ENCODE peak calls at places on chromosomes 3 and 15, in nine cellular contexts. U is heart right ventricle; J is CD8-positive, alpha-beta T cell; R is stomach; M is psoas muscle; L is tibial artery; Q is left ventricle myocardium inferior; K is breast epithelium; T is Panc1. D is an unnamed sample.

GRCh38 chr3:101484805-101485620 is 28.0 kb downstream of the SENP7 start:
- DNase-seq in Q (no peak), K (no peak), L (no peak), J (no peak), U (no peak), R (no peak), T (no peak), M (no peak), D (peak; percentile 18)

GRCh38 chr15:25175033-25175788 is 220.4 kb downstream of the SNRPN start:
- DNase-seq in J (no peak), M (peak; percentile 5), K (peak; percentile 25), U (peak; percentile 1), Q (peak; percentile 1), R (peak; percentile 17), L (no peak), T (no peak), D (no peak)

GRCh38 chr3:40690696-40691597 is 166.2 kb downstream of the ZNF621 start:
- DNase-seq in U (peak; percentile 77), L (peak; percentile 93), R (peak; percentile 88), K (peak; percentile 96), Q (peak; percentile 81), T (no peak), J (no peak), M (peak; percentile 81), D (no peak)

GRCh38 chr3:105866656-105867653 is 1.9 kb downstream of the CBLB start:
- DNase-seq in U (no peak), K (no peak), T (no peak), Q (no peak), J (no peak), R (no peak), M (no peak), L (peak; percentile 40), D (no peak)

GRCh38 chr3:60609446-60609845 is 641.8 kb downstream of the FHIT start:
- DNase-seq in U (no peak), J (no peak), R (no peak), Q (no peak), M (no peak), K (no peak), L (no peak), T (no peak), D (no peak)

GRCh38 chr3:117955196-117955595 is 1079.5 kb downstream of the IGSF11 start:
- DNase-seq in Q (no peak), T (no peak), J (no peak), R (no peak), U (no peak), K (no peak), L (no peak), M (no peak), D (no peak)

GRCh38 chr3:23806322-23807160 is 786 bp downstream of the UBE2E1 start:
- DNase-seq in L (peak; percentile 23), J (no peak), K (no peak), T (no peak), Q (peak; percentile 34), U (peak; percentile 45), M (peak; percentile 28), R (no peak), D (no peak)

GRCh38 chr3:14784087-14784596 is 34.6 kb upstream of the FGD5 start:
- DNase-seq in T (no peak), K (no peak), Q (no peak), J (no peak), M (no peak), L (no peak), U (no peak), R (no peak), D (no peak)

GRCh38 chr3:34178415-34178814 is 380.0 kb downstream of the PDCD6IP start:
- DNase-seq in K (no peak), Q (no peak), U (no peak), L (no peak), J (no peak), M (no peak), R (no peak), T (no peak), D (no peak)

GRCh38 chr15:61256231-61256630 is 27.1 kb upstream of the RORA start:
- DNase-seq in T (no peak), U (no peak), L (no peak), M (no peak), Q (no peak), J (no peak), R (no peak), K (no peak), D (no peak)

GRCh38 chr15:57158997-57159668 is 217.2 kb upstream of the CGNL1 start:
- DNase-seq in U (no peak), T (no peak), M (no peak), Q (no peak), K (no peak), R (no peak), L (no peak), J (no peak), D (no peak)

DNA sequence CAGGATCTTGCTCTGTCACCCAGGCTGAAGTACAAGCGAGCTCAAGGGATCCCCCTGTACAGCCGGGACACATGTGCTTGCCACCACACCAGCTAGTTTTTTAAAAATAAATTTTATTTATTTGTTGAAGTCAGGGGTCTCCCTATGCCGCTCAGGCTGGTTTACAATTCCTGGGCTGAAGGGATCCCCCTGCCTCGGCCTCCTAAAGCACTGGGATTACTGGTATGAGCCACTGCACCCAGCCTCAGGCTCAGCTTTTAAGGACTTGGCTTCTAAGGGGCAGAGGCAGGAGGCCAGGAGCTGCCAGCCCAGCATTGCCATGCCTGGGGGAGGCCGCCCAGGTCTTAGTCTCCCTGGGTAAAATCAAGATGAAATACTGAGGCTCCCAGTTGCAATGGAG is 37.3 kb downstream of the HCN4 start:
- DNase-seq in R (no peak), Q (no peak), J (no peak), M (no peak), K (no peak), L (no peak), U (no peak), T (no peak), D (no peak)
- H3K27me3 ChIP-seq in R (no peaks in the 10 kb centered on the region), Q (no peaks in the 10 kb centered on the region), J (no peaks in the 10 kb centered on the region), M (no peaks in the 10 kb centered on the region), K (no peaks in the 10 kb centered on the region), L (no peaks in the 10 kb centered on the region), U (peaks cover 3% of the 10 kb centered on the region), T (no peaks in the 10 kb centered on the region), D (peaks cover 3% of the 10 kb centered on the region)

GRCh38 chr3:71048948-71049347 is 534.6 kb downstream of the FOXP1 start:
- DNase-seq in R (peak; percentile 41), L (no peak), Q (no peak), K (no peak), T (no peak), M (no peak), U (no peak), J (no peak), D (no peak)

GRCh38 chr3:71047616-71048531 is 535.7 kb downstream of the FOXP1 start:
- DNase-seq in K (no peak), R (no peak), T (no peak), U (no peak), L (no peak), Q (no peak), J (no peak), M (no peak), D (no peak)

GRCh38 chr3:71045212-71045916 is 538.2 kb downstream of the FOXP1 start:
- DNase-seq in L (no peak), K (no peak), Q (no peak), T (no peak), U (no peak), M (no peak), R (no peak), J (no peak), D (no peak)

GRCh38 chr3:71045917-71046282 is 537.6 kb downstream of the FOXP1 start:
- DNase-seq in T (no peak), U (no peak), L (no peak), R (no peak), J (no peak), M (no peak), Q (no peak), K (no peak), D (no peak)

GRCh38 chr3:71046791-71047190 is 536.7 kb downstream of the FOXP1 start:
- DNase-seq in L (no peak), T (no peak), Q (no peak), J (no peak), R (no peak), U (no peak), M (no peak), K (no peak), D (no peak)
- H3K36me3 ChIP-seq in L (peaks cover 30% of the 10 kb centered on the region), T (no peaks in the 10 kb centered on the region), Q (peaks cover 53% of the 10 kb centered on the region), J (peaks cover 43% of the 10 kb centered on the region), R (peaks cover 76% of the 10 kb centered on the region), U (peaks cover 18% of the 10 kb centered on the region), M (peaks cover 6% of the 10 kb centered on the region), K (no peaks in the 10 kb centered on the region), D (peaks cover 2% of the 10 kb centered on the region)

GRCh38 chr3:12818273-12818672 is 21.8 kb downstream of the CAND2 start:
- DNase-seq in M (no peak), T (no peak), K (no peak), Q (no peak), R (no peak), J (no peak), L (no peak), U (no peak), D (no peak)

GRCh38 chr3:12815719-12816118 is 19.2 kb downstream of the CAND2 start:
- DNase-seq in R (no peak), J (no peak), M (no peak), Q (no peak), K (no peak), U (no peak), L (no peak), T (no peak), D (no peak)

GRCh38 chr3:12817341-12817705 is 20.8 kb downstream of the CAND2 start:
- DNase-seq in U (peak; percentile 48), R (no peak), T (no peak), J (no peak), K (no peak), L (no peak), Q (peak; percentile 35), M (no peak), D (no peak)

GRCh38 chr3:12816521-12817340 is 20.3 kb downstream of the CAND2 start:
- DNase-seq in T (no peak), M (no peak), L (no peak), Q (peak; percentile 42), K (no peak), J (no peak), U (peak; percentile 24), R (no peak), D (no peak)

DNA sequence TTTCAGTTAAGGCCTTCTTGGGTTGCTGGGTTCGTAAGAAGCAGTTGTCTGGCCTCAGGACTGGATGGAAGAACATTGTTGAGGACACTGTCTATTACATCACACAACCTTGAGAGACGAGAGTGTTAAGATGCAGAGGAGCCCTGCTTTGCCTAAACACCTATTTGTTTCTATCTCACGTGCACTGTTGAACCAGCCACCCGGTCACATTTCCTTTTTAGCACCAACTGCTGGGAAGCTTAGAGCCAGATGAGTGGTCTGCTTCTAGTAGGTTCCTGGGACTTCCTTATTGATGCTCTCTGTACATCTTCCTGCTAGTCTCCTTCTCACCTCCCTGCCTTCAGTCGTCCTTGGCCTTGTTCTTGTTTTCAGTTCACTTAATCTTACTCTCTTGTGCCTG is 22.3 kb downstream of the CAND2 start:
- DNase-seq in T (no peak), Q (no peak), K (no peak), M (no peak), J (no peak), R (no peak), L (no peak), U (no peak), D (no peak)
- TF ChIP-seq CTCF in T (no peak), Q (no peak), K (no peak), M (no peak), J (no peak), R (no peak), L (no peak), U (no peak), D (no peak)

DNA sequence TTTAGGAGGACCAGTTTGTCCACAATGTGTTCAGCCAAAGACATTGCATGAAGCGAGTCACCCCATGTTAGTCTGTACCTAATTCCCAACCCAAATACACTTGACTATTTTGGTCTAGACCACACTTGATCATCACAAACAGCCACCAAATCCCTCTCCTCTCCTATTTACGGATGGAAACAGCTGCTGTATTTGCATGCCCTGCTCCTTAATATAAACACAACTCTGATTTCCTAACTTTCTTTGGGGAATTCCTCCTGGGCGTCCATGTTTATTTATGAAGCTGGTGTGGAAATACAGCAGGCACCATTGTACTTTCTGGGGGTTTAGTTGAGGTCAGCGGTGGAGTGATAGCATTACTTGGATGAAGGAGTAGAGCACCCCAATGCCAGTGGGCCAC is 235.2 kb downstream of the TLE3 start:
- DNase-seq in J (no peak), K (no peak), U (no peak), L (no peak), M (no peak), R (no peak), Q (no peak), T (no peak), D (no peak)
- H3K27me3 ChIP-seq in J (no peaks in the 10 kb centered on the region), K (no peaks in the 10 kb centered on the region), U (peaks cover 41% of the 10 kb centered on the region), L (no peaks in the 10 kb centered on the region), M (no peaks in the 10 kb centered on the region), R (no peaks in the 10 kb centered on the region), Q (peaks cover 85% of the 10 kb centered on the region), T (no peaks in the 10 kb centered on the region), D (no peaks in the 10 kb centered on the region)

D was measured in kidney epithelial cell.